ENCODE peak calls at places on chromosome 4, in five cellular contexts. E, W, R, X and O are unnamed samples.

GRCh38 chr4:13640149-13640671 is 12.7 kb upstream of the BOD1L1 start:
- DNase-seq in R (peak; percentile 38), X (peak; percentile 87), W (no peak), E (no peak), O (peak; percentile 21)

GRCh38 chr4:78629991-78630541 is 78.5 kb downstream of the ANXA3 start:
- DNase-seq in E (no peak), W (no peak), X (no peak), R (no peak), O (no peak)

GRCh38 chr4:168449740-168450442 is 30.4 kb downstream of the DDX60L start:
- DNase-seq in E (no peak), X (peak; percentile 91), R (peak; percentile 51), W (no peak), O (no peak)

GRCh38 chr4:169253904-169254303 is 16.9 kb downstream of the SH3RF1 start:
- DNase-seq in R (peak; percentile 68), W (no peak), E (no peak), X (peak; percentile 79), O (no peak)

GRCh38 chr4:60443068-60443467 is 757.1 kb upstream of the ADGRL3 start:
- DNase-seq in R (no peak), W (no peak), X (no peak), E (peak; percentile 20), O (no peak)

GRCh38 chr4:153023692-153024394 is 87.7 kb downstream of the FHDC1 start:
- DNase-seq in R (no peak), E (no peak), X (no peak), W (no peak), O (no peak)

GRCh38 chr4:40530961-40531635 is 98.6 kb downstream of the RBM47 start:
- DNase-seq in X (no peak), R (no peak), W (no peak), E (no peak), O (no peak)

GRCh38 chr4:14333616-14334015 is 668.7 kb upstream of the CPEB2 start:
- DNase-seq in R (no peak), X (peak; percentile 4), E (no peak), W (no peak), O (no peak)

GRCh38 chr4:153159728-153160221 is 44.5 kb upstream of the TRIM2 start:
- DNase-seq in X (peak; percentile 46), R (no peak), W (no peak), E (no peak), O (no peak)

GRCh38 chr4:155582971-155583437 is 83.6 kb upstream of the GUCY1A1 start:
- DNase-seq in W (no peak), X (peak; percentile 54), R (peak; percentile 19), E (no peak), O (peak; percentile 11)

GRCh38 chr4:143743591-143743990 is 43.1 kb upstream of the FREM3 start:
- DNase-seq in X (no peak), W (no peak), R (no peak), E (no peak), O (no peak)

GRCh38 chr4:147371661-147372060 is 109.2 kb upstream of the EDNRA start:
- DNase-seq in X (peak; percentile 78), E (no peak), W (no peak), R (peak; percentile 52), O (no peak)

GRCh38 chr4:82851902-82852750 is 38.8 kb downstream of the SEC31A start:
- DNase-seq in E (no peak), W (no peak), R (no peak), X (peak; percentile 33), O (peak; percentile 4)

GRCh38 chr4:152079543-152080293 is 318.9 kb upstream of the GATB start:
- DNase-seq in W (no peak), R (no peak), E (no peak), X (no peak), O (no peak)

GRCh38 chr4:173057906-173058305 is 110.7 kb upstream of the GALNT7 start:
- DNase-seq in W (no peak), E (no peak), R (peak; percentile 41), X (peak; percentile 24), O (no peak)

GRCh38 chr4:128427832-128428366 is 140.3 kb upstream of the PGRMC2 start:
- DNase-seq in X (peak; percentile 88), W (no peak), R (peak; percentile 89), E (no peak), O (peak; percentile 74)

GRCh38 chr4:7383251-7383650 is 51.5 kb downstream of the PSAPL1 start:
- DNase-seq in E (no peak), X (no peak), R (no peak), W (no peak), O (no peak)

GRCh38 chr4:159048166-159048886 is 54.6 kb upstream of the RAPGEF2 start:
- DNase-seq in R (no peak), E (peak; percentile 78), X (peak; percentile 57), W (no peak), O (peak; percentile 64)

GRCh38 chr4:6071959-6072720 is 53.9 kb upstream of the C4orf50 start:
- DNase-seq in W (no peak), E (no peak), X (no peak), R (peak; percentile 31), O (no peak)

GRCh38 chr4:99759988-99760387 is 56.6 kb upstream of the DAPP1 start:
- DNase-seq in W (no peak), E (no peak), X (no peak), R (no peak), O (no peak)

GRCh38 chr4:3041192-3042142 is 32.9 kb downstream of the HTT-AS start:
- DNase-seq in X (peak; percentile 91), R (no peak), E (peak; percentile 87), W (peak; percentile 26), O (peak; percentile 26)

GRCh38 chr4:10154241-10154640 is 37.6 kb upstream of the WDR1 start:
- DNase-seq in X (no peak), W (no peak), R (no peak), E (no peak), O (no peak)

GRCh38 chr4:115126487-115126886 is 13.1 kb upstream of the NDST4 start:
- DNase-seq in E (no peak), R (no peak), X (no peak), W (no peak), O (no peak)

GRCh38 chr4:52576326-52576725 is 82.8 kb downstream of the USP46 start:
- DNase-seq in R (no peak), E (no peak), X (no peak), W (no peak), O (no peak)

GRCh38 chr4:69095301-69095731 is 958 bp upstream of the UGT2B7 start:
- DNase-seq in E (no peak), R (peak; percentile 75), W (no peak), X (no peak), O (no peak)

GRCh38 chr4:87227704-87228560 is 7.5 kb upstream of the KLHL8 start:
- DNase-seq in E (no peak), R (no peak), W (no peak), X (no peak), O (no peak)

GRCh38 chr4:75101906-75102888 is 169.3 kb downstream of the PARM1 start:
- DNase-seq in X (no peak), R (no peak), E (no peak), W (no peak), O (no peak)

GRCh38 chr4:119897260-119897659 is 169.4 kb downstream of the MAD2L1 start:
- DNase-seq in R (no peak), W (no peak), X (no peak), E (no peak), O (no peak)

GRCh38 chr4:48109413-48110263 is 24.4 kb downstream of the TXK start:
- DNase-seq in E (no peak), R (peak; percentile 56), X (peak; percentile 51), W (no peak), O (peak; percentile 54)

GRCh38 chr4:93184093-93184492 is 644.5 kb upstream of the ATOH1 start:
- DNase-seq in W (no peak), E (no peak), R (no peak), X (no peak), O (no peak)

GRCh38 chr4:79198886-79199591 is 126.8 kb downstream of the NAA11 start:
- DNase-seq in E (no peak), W (no peak), X (no peak), R (no peak), O (no peak)

GRCh38 chr4:53935780-53936179 is 128.6 kb downstream of the CHIC2 start:
- DNase-seq in E (no peak), X (no peak), W (no peak), R (no peak), O (no peak)

GRCh38 chr4:32826169-32826568 is 2106.0 kb downstream of the PCDH7 start:
- DNase-seq in W (no peak), E (no peak), X (no peak), R (peak; percentile 11), O (no peak)